ENCODE peak calls at places on chromosome 6, in six cellular contexts. E is IMR-90, S is A549, R is activated T-cell treated with anti-CD3 and anti-CD28 coated beads for 1 hour, W is GM23248, Q is activated gamma-delta T cell treated with Interleukin-2 at 50 U/mL for 16 hours. D is an unnamed sample.

GRCh38 chr6:160678230-160678629 is 14.2 kb upstream of the LPA start:
- DNase-seq in E (no peak), S (no peak), R (no peak), W (no peak), Q (no peak), D (no peak)

GRCh38 chr6:30447237-30447636 is 42.1 kb upstream of the HLA-E start:
- DNase-seq in E (peak), S (peak), R (no peak), W (peak), Q (no peak), D (no peak)

GRCh38 chr6:107539409-107539808 is 49.5 kb downstream of the SOBP start:
- DNase-seq in E (no peak), S (peak), R (no peak), W (no peak), Q (no peak), D (no peak)

GRCh38 chr6:113599444-113599843 is 257.7 kb upstream of the MARCKS start:
- DNase-seq in E (peak), S (no peak), R (no peak), W (no peak), Q (no peak), D (no peak)

GRCh38 chr6:51528556-51528955 is 558.9 kb downstream of the PKHD1 start:
- DNase-seq in E (no peak), S (no peak), R (no peak), W (no peak), Q (no peak), D (no peak)

GRCh38 chr6:30782425-30783014 is 38.2 kb upstream of the IER3 start:
- DNase-seq in E (peak), S (peak), R (no peak), W (peak), Q (no peak), D (no peak)

GRCh38 chr6:164870175-164870574 is 439.2 kb downstream of the C6orf118 start:
- DNase-seq in E (no peak), S (no peak), R (no peak), W (no peak), Q (no peak), D (no peak)

GRCh38 chr6:38846844-38847243 is 131.7 kb downstream of the DNAH8 start:
- DNase-seq in E (peak), S (no peak), R (no peak), W (peak), Q (no peak), D (no peak)

GRCh38 chr6:116536216-116536621 is 9.3 kb downstream of the TRAPPC3L start:
- DNase-seq in E (peak), S (peak), R (no peak), W (peak), Q (no peak), D (peak)

GRCh38 chr6:110542311-110543024 is 66.1 kb upstream of the SLC22A16 start:
- DNase-seq in E (no peak), S (no peak), R (no peak), W (peak), Q (no peak), D (no peak)

GRCh38 chr6:27605401-27606342 is 132.8 kb upstream of the ZNF184 start:
- DNase-seq in E (peak), S (peak), R (no peak), W (peak), Q (no peak), D (no peak)

GRCh38 chr6:20147469-20147868 is 64.8 kb downstream of the MBOAT1 start:
- DNase-seq in E (no peak), S (no peak), R (no peak), W (no peak), Q (no peak), D (no peak)

GRCh38 chr6:107320126-107320525 is 139.2 kb downstream of the PDSS2 start:
- DNase-seq in E (peak), S (no peak), R (no peak), W (peak), Q (no peak), D (no peak)

GRCh38 chr6:117919775-117920492 is 12.9 kb downstream of the SLC35F1 start:
- DNase-seq in E (no peak), S (no peak), R (no peak), W (peak), Q (no peak), D (no peak)

GRCh38 chr6:52672422-52673025 is 1.6 kb downstream of the TMEM14A start:
- DNase-seq in E (peak), S (no peak), R (no peak), W (peak), Q (no peak), D (no peak)

GRCh38 chr6:106324726-106325335 is 729 bp downstream of the ATG5 start:
- DNase-seq in E (peak), S (no peak), R (no peak), W (peak), Q (no peak), D (no peak)

GRCh38 chr6:155646443-155646842 is 190.8 kb upstream of the NOX3 start:
- DNase-seq in E (peak), S (no peak), R (no peak), W (no peak), Q (no peak), D (no peak)

GRCh38 chr6:24283043-24283985 is 74.5 kb downstream of the DCDC2 start:
- DNase-seq in E (peak), S (peak), R (peak), W (peak), Q (no peak), D (no peak)

GRCh38 chr6:1337791-1338190 is 25.9 kb downstream of the FOXQ1 start:
- DNase-seq in E (no peak), S (no peak), R (no peak), W (peak), Q (no peak), D (no peak)

GRCh38 chr6:43972915-43973304 is 154.3 kb downstream of the MRPL14 start:
- DNase-seq in E (peak), S (no peak), R (no peak), W (peak), Q (no peak), D (no peak)

GRCh38 chr6:107144014-107144413 is 28.7 kb upstream of the BEND3 start:
- DNase-seq in E (no peak), S (no peak), R (no peak), W (no peak), Q (no peak), D (no peak)

GRCh38 chr6:106026748-106027147 is 59.4 kb upstream of the PRDM1 start:
- DNase-seq in E (peak), S (no peak), R (no peak), W (peak), Q (no peak), D (no peak)

GRCh38 chr6:24799541-24799915 is 811 bp upstream of the ARMH2 start:
- DNase-seq in E (no peak), S (no peak), R (no peak), W (no peak), Q (no peak), D (no peak)

GRCh38 chr6:22064558-22064957 is 232.3 kb downstream of the PRL start:
- DNase-seq in E (no peak), S (no peak), R (no peak), W (no peak), Q (no peak), D (no peak)

GRCh38 chr6:74577619-74578018 is 628.2 kb downstream of the COL12A1 start:
- DNase-seq in E (no peak), S (no peak), R (no peak), W (no peak), Q (no peak), D (no peak)

GRCh38 chr6:26333458-26334297 is 31.3 kb upstream of the BTN3A2 start:
- DNase-seq in E (no peak), S (no peak), R (no peak), W (no peak), Q (no peak), D (no peak)

GRCh38 chr6:63458480-63459115 is 113.7 kb upstream of the LOC128125822 start:
- DNase-seq in E (no peak), S (peak), R (no peak), W (no peak), Q (no peak), D (no peak)

GRCh38 chr6:111113731-111114438 is 26.6 kb downstream of the SLC16A10 start:
- DNase-seq in E (peak), S (peak), R (no peak), W (peak), Q (no peak), D (no peak)

GRCh38 chr6:148868901-148869300 is 122.1 kb downstream of the UST start:
- DNase-seq in E (no peak), S (no peak), R (no peak), W (no peak), Q (no peak), D (no peak)

GRCh38 chr6:4253604-4254211 is 118.3 kb upstream of the ECI2 start:
- DNase-seq in E (peak), S (peak), R (no peak), W (peak), Q (no peak), D (no peak)

GRCh38 chr6:169106176-169106575 is 147.5 kb downstream of the THBS2 start:
- DNase-seq in E (peak), S (no peak), R (no peak), W (no peak), Q (no peak), D (no peak)

GRCh38 chr6:70520575-70520974 is 46.2 kb upstream of the SDHAF4 start:
- DNase-seq in E (peak), S (peak), R (no peak), W (peak), Q (no peak), D (peak)

GRCh38 chr6:121780325-121781313 is 345.2 kb downstream of the GJA1 start:
- DNase-seq in E (peak), S (peak), R (no peak), W (peak), Q (no peak), D (no peak)

GRCh38 chr6:40171343-40171742 is 237.1 kb upstream of the MOCS1 start:
- DNase-seq in E (no peak), S (no peak), R (no peak), W (no peak), Q (no peak), D (no peak)

GRCh38 chr6:139536751-139537617 is 162.5 kb upstream of the CITED2 start:
- DNase-seq in E (no peak), S (peak), R (no peak), W (no peak), Q (no peak), D (no peak)